ENCODE peak calls at places on chromosomes 13 and 19, in five cellular contexts. One of them, this sample, is unnamed.

GRCh38 chr13:80873589-80873988 is 532.7 kb upstream of the SPRY2 start:
- ATAC-seq in upper lobe of left lung: peak; percentile 43
- ATAC-seq in GM12878: peak; percentile 100
- ATAC-seq in HepG2: no peak
- ATAC-seq in K562: no peak
- ATAC-seq in this sample: no peak

GRCh38 chr13:75779393-75779792 is 143.3 kb downstream of the LMO7 start:
- ATAC-seq in GM12878: no peak
- ATAC-seq in upper lobe of left lung: no peak
- ATAC-seq in HepG2: no peak
- ATAC-seq in K562: no peak
- ATAC-seq in this sample: no peak

GRCh38 chr19:56301152-56301551 is 13.5 kb downstream of the ZSCAN5A start:
- ATAC-seq in GM12878: no peak
- ATAC-seq in HepG2: no peak
- ATAC-seq in K562: no peak
- ATAC-seq in upper lobe of left lung: no peak
- ATAC-seq in this sample: no peak

GRCh38 chr13:43390582-43390981 is 367.2 kb downstream of the DNAJC15 start:
- ATAC-seq in GM12878: peak; percentile 72
- ATAC-seq in upper lobe of left lung: no peak
- ATAC-seq in HepG2: no peak
- ATAC-seq in K562: no peak
- ATAC-seq in this sample: no peak

GRCh38 chr13:24866488-24866887 is 102.5 kb downstream of the RNF17 start:
- ATAC-seq in K562: no peak
- ATAC-seq in HepG2: no peak
- ATAC-seq in GM12878: no peak
- ATAC-seq in upper lobe of left lung: no peak
- ATAC-seq in this sample: no peak

GRCh38 chr19:49231389-49231788 is 73.8 kb downstream of the TRPM4 start:
- ATAC-seq in HepG2: no peak
- ATAC-seq in upper lobe of left lung: no peak
- ATAC-seq in K562: no peak
- ATAC-seq in GM12878: peak; percentile 92
- ATAC-seq in this sample: no peak

GRCh38 chr13:94596575-94596971 is 621 bp upstream of the TGDS start:
- ATAC-seq in GM12878: no peak
- ATAC-seq in upper lobe of left lung: no peak
- ATAC-seq in HepG2: no peak
- ATAC-seq in K562: peak; percentile 9
- ATAC-seq in this sample: no peak

GRCh38 chr13:101942038-101942437 is 459.8 kb downstream of the FGF14 start:
- ATAC-seq in HepG2: peak; percentile 73
- ATAC-seq in K562: no peak
- ATAC-seq in upper lobe of left lung: peak; percentile 87
- ATAC-seq in GM12878: peak; percentile 78
- ATAC-seq in this sample: peak; percentile 61

GRCh38 chr13:31925079-31925478 is 106.5 kb upstream of the FRY start:
- ATAC-seq in HepG2: no peak
- ATAC-seq in GM12878: no peak
- ATAC-seq in K562: no peak
- ATAC-seq in upper lobe of left lung: no peak
- ATAC-seq in this sample: no peak

GRCh38 chr19:611506-611869 is 21.8 kb downstream of the HCN2 start:
- ATAC-seq in upper lobe of left lung: no peak
- ATAC-seq in GM12878: peak; percentile 52
- ATAC-seq in HepG2: no peak
- ATAC-seq in K562: no peak
- ATAC-seq in this sample: no peak

GRCh38 chr13:87166348-87166747 is 504.8 kb upstream of the SLITRK5 start:
- ATAC-seq in HepG2: no peak
- ATAC-seq in GM12878: no peak
- ATAC-seq in upper lobe of left lung: no peak
- ATAC-seq in K562: no peak
- ATAC-seq in this sample: no peak

GRCh38 chr13:43232144-43232840 is 208.9 kb downstream of the DNAJC15 start:
- ATAC-seq in upper lobe of left lung: no peak
- ATAC-seq in GM12878: no peak
- ATAC-seq in K562: no peak
- ATAC-seq in HepG2: no peak
- ATAC-seq in this sample: no peak

GRCh38 chr19:30479231-30479630 is 107.0 kb downstream of the ZNF536 start:
- ATAC-seq in K562: no peak
- ATAC-seq in HepG2: no peak
- ATAC-seq in upper lobe of left lung: no peak
- ATAC-seq in GM12878: no peak
- ATAC-seq in this sample: peak; percentile 31

GRCh38 chr13:44373601-44374347 is at the start of gene SERP2:
- ATAC-seq in GM12878: no peak
- ATAC-seq in K562: no peak
- ATAC-seq in upper lobe of left lung: peak; percentile 62
- ATAC-seq in HepG2: no peak
- ATAC-seq in this sample: peak; percentile 60

GRCh38 chr13:44116562-44117315 is 237.0 kb downstream of the LACC1 start:
- ATAC-seq in HepG2: peak; percentile 43
- ATAC-seq in K562: no peak
- ATAC-seq in GM12878: no peak
- ATAC-seq in upper lobe of left lung: peak; percentile 61
- ATAC-seq in this sample: peak; percentile 57

GRCh38 chr19:992670-993055 is 7.6 kb upstream of the GRIN3B start:
- ATAC-seq in GM12878: no peak
- ATAC-seq in HepG2: no peak
- ATAC-seq in upper lobe of left lung: no peak
- ATAC-seq in K562: no peak
- ATAC-seq in this sample: no peak

GRCh38 chr13:23730251-23730650 is 158.9 kb downstream of the MIPEP start:
- ATAC-seq in K562: no peak
- ATAC-seq in upper lobe of left lung: peak; percentile 44
- ATAC-seq in GM12878: no peak
- ATAC-seq in HepG2: no peak
- ATAC-seq in this sample: no peak

GRCh38 chr19:54644056-54644455 is 13.8 kb downstream of the LILRB1 start:
- ATAC-seq in upper lobe of left lung: peak; percentile 89
- ATAC-seq in K562: no peak
- ATAC-seq in HepG2: no peak
- ATAC-seq in GM12878: no peak
- ATAC-seq in this sample: peak; percentile 69

GRCh38 chr13:94312511-94313191 is 166.8 kb downstream of the DCT start:
- ATAC-seq in upper lobe of left lung: no peak
- ATAC-seq in HepG2: no peak
- ATAC-seq in GM12878: peak; percentile 92
- ATAC-seq in K562: no peak
- ATAC-seq in this sample: no peak

GRCh38 chr13:51370116-51370515 is 30.6 kb downstream of the SERPINE3 start:
- ATAC-seq in K562: no peak
- ATAC-seq in upper lobe of left lung: peak; percentile 50
- ATAC-seq in GM12878: no peak
- ATAC-seq in HepG2: no peak
- ATAC-seq in this sample: no peak

GRCh38 chr13:113646921-113647340 is 11.1 kb downstream of the ATP4B start:
- ATAC-seq in HepG2: no peak
- ATAC-seq in K562: no peak
- ATAC-seq in GM12878: no peak
- ATAC-seq in upper lobe of left lung: no peak
- ATAC-seq in this sample: peak; percentile 4

GRCh38 chr13:70255406-70255991 is 147.2 kb upstream of the KLHL1 start:
- ATAC-seq in upper lobe of left lung: no peak
- ATAC-seq in GM12878: no peak
- ATAC-seq in HepG2: no peak
- ATAC-seq in K562: no peak
- ATAC-seq in this sample: no peak

GRCh38 chr13:113195360-113195759 is 13.1 kb downstream of the PCID2 start:
- ATAC-seq in upper lobe of left lung: no peak
- ATAC-seq in GM12878: no peak
- ATAC-seq in HepG2: no peak
- ATAC-seq in K562: no peak
- ATAC-seq in this sample: no peak

GRCh38 chr19:23596872-23597271 is 90.1 kb downstream of the ZNF675 start:
- ATAC-seq in upper lobe of left lung: no peak
- ATAC-seq in HepG2: no peak
- ATAC-seq in GM12878: no peak
- ATAC-seq in K562: no peak
- ATAC-seq in this sample: no peak

GRCh38 chr13:21980049-21980448 is 309.2 kb downstream of the FGF9 start:
- ATAC-seq in upper lobe of left lung: no peak
- ATAC-seq in GM12878: no peak
- ATAC-seq in K562: no peak
- ATAC-seq in HepG2: no peak
- ATAC-seq in this sample: no peak

GRCh38 chr13:98544105-98544710 is 32.7 kb downstream of the STK24 start:
- ATAC-seq in upper lobe of left lung: no peak
- ATAC-seq in K562: no peak
- ATAC-seq in GM12878: peak; percentile 25
- ATAC-seq in HepG2: peak; percentile 19
- ATAC-seq in this sample: no peak

GRCh38 chr19:2634960-2635359 is 67.5 kb downstream of the GNG7 start:
- ATAC-seq in K562: no peak
- ATAC-seq in upper lobe of left lung: no peak
- ATAC-seq in GM12878: no peak
- ATAC-seq in HepG2: no peak
- ATAC-seq in this sample: no peak

GRCh38 chr19:45477216-45477615 is 9.4 kb downstream of the FOSB start:
- ATAC-seq in HepG2: no peak
- ATAC-seq in K562: no peak
- ATAC-seq in upper lobe of left lung: no peak
- ATAC-seq in GM12878: no peak
- ATAC-seq in this sample: no peak

GRCh38 chr19:45476349-45476717 is 8.5 kb downstream of the FOSB start:
- ATAC-seq in HepG2: peak; percentile 6
- ATAC-seq in GM12878: no peak
- ATAC-seq in K562: no peak
- ATAC-seq in upper lobe of left lung: peak; percentile 25
- ATAC-seq in this sample: no peak

GRCh38 chr19:45477713-45478453 is 10.1 kb downstream of the FOSB start:
- ATAC-seq in GM12878: peak; percentile 10
- ATAC-seq in K562: no peak
- ATAC-seq in HepG2: peak; percentile 6
- ATAC-seq in upper lobe of left lung: no peak
- ATAC-seq in this sample: no peak

GRCh38 chr19:45475537-45476348 is 7.9 kb downstream of the FOSB start:
- ATAC-seq in HepG2: no peak
- ATAC-seq in GM12878: no peak
- ATAC-seq in K562: no peak
- ATAC-seq in upper lobe of left lung: peak; percentile 15
- ATAC-seq in this sample: no peak

GRCh38 chr19:45478454-45479238 is 10.8 kb downstream of the FOSB start:
- ATAC-seq in HepG2: peak; percentile 88
- ATAC-seq in upper lobe of left lung: peak; percentile 68
- ATAC-seq in K562: peak; percentile 97
- ATAC-seq in GM12878: peak; percentile 94
- ATAC-seq in this sample: peak; percentile 82
- TF ChIP-seq POLR2A in HepG2: peak; percentile 38
- TF ChIP-seq POLR2A in upper lobe of left lung: no peak
- TF ChIP-seq POLR2A in K562: peak; percentile 41
- TF ChIP-seq POLR2A in GM12878: peak; percentile 74
- TF ChIP-seq POLR2A in this sample: peak; percentile 45

DNA sequence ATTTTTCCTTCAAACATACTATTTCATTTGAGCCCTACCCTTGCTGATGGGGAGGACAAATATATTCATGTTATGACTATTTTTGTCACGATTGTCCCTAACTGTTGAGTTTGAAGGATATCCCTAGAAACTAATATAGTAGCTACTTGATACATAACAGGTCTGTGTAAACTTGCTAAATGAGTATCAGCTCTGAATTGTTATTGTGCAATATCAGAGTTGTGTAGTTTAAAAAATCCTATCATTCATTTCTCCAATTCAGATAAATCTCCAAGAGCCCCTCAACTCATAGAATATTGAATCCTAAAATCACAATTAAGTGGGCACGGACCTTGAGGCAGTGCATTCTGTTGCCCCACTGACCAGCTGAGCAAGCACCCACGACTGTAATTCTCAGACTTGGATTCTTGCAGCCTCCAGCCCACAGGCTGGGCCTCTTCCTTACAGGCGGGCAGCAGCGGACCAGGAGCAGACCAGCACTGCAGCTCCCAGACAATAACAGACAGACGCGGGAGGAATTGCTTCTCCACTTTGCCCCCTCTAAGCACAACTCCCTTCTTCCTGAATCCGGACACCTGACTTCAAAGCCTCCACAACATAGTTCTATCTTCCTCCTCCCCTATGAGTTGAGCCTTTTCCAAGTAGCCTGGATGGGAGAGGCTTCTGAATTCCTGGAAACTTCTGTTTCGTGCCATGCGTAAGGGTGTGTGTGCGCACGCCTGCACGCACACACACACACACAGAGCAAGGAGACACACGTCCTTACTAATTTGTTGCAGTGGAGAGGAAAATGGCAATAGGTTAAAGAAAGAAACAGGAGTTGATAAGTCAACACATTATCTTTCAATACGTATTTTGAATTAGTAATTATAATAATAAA is 337.7 kb upstream of the ARGLU1 start:
- ATAC-seq in HepG2: no peak
- ATAC-seq in GM12878: no peak
- ATAC-seq in K562: no peak
- ATAC-seq in upper lobe of left lung: no peak
- ATAC-seq in this sample: no peak
- H3K27me3 ChIP-seq in HepG2: no peaks in the 10 kb centered on the region
- H3K27me3 ChIP-seq in GM12878: no peaks in the 10 kb centered on the region
- H3K27me3 ChIP-seq in K562: no peaks in the 10 kb centered on the region
- H3K27me3 ChIP-seq in upper lobe of left lung: no peaks in the 10 kb centered on the region
- H3K27me3 ChIP-seq in this sample: no peaks in the 10 kb centered on the region

DNA sequence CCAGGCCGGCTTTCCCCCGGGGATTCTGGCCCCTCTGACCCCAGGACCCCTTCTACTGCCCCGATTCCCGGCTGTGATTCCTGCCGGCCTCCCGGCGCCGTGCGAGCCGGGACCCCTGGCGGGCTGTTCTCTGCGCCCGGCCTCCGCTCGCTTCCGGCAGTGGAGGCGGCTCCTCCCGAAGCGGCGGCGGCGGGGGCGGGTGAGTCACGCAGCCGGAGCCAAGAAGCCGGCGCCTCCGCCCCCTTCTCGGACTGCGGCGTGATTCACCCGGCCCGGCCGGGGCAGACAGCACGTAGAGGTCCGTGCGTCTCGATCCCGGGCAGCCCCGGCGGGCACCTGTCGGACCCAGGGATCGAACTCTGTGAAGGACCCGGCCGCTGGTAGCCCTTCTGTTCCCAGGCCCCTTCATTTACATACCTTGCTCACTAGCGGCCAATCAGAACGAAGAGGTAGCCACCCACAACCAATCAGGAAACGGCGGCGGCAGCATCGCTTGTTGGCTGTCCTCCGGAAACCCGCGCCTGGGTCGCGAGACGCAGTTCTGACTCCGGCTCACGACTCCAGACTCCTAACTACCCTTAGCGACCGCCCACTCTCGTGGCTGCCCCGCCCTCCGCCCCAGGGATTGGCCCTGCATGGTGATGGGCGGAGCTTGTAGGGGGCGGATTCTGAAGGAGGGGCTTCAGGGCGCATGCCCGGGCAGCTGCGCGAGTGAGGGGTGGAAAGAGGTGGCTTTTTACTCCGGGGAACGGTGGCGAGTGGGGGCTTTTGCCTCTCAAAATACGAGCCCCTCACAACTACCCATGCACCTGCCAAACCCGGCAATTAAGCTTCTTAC is at the start of gene SERTAD1:
- ATAC-seq in K562: peak; percentile 88
- ATAC-seq in upper lobe of left lung: peak; percentile 95
- ATAC-seq in HepG2: peak; percentile 88
- ATAC-seq in GM12878: peak; percentile 90
- ATAC-seq in this sample: peak; percentile 92
- TF ChIP-seq EP300 in K562: no peak
- TF ChIP-seq EP300 in upper lobe of left lung: peak; percentile 72
- TF ChIP-seq EP300 in HepG2: no peak
- TF ChIP-seq EP300 in GM12878: no peak
- TF ChIP-seq EP300 in this sample: no peak

GRCh38 chr13:48860369-48860768 is 115.3 kb upstream of the FNDC3A start:
- ATAC-seq in K562: no peak
- ATAC-seq in GM12878: no peak
- ATAC-seq in upper lobe of left lung: no peak
- ATAC-seq in HepG2: no peak
- ATAC-seq in this sample: no peak
- TF ChIP-seq POLR2A in K562: no peak
- TF ChIP-seq POLR2A in GM12878: no peak
- TF ChIP-seq POLR2A in upper lobe of left lung: no peak
- TF ChIP-seq POLR2A in HepG2: no peak
- TF ChIP-seq POLR2A in this sample: no peak

This sample was measured in gastroesophageal sphincter.